ENCODE peak calls at places on chromosome X, in four cellular contexts. S is thoracic aorta, X is ureter, I is right atrium auricular region. Y is an unnamed sample.
A peak's percentile ranks its signal among the peaks of the same experiment; 100 is the strongest.

GRCh38 chrX:73563740-73564073 is 710 bp downstream of the CHIC1 start:
- DNase-seq in S (no peak), X (no peak), I (no peak), Y (peak; percentile 54)

GRCh38 chrX:145405012-145405411 is 157.7 kb downstream of the SPANXN1 start:
- DNase-seq in S (no peak), I (no peak), X (no peak), Y (peak; percentile 1)

GRCh38 chrX:30971761-30972603 is 82.9 kb upstream of the TAB3 start:
- DNase-seq in X (peak; percentile 44), S (no peak), I (no peak), Y (peak; percentile 23)

GRCh38 chrX:101117701-101118100 is 19.7 kb downstream of the CENPI start:
- DNase-seq in I (no peak), X (no peak), S (no peak), Y (no peak)

GRCh38 chrX:68190799-68191198 is 242.5 kb downstream of the OPHN1 start:
- DNase-seq in S (no peak), X (no peak), I (no peak), Y (no peak)

GRCh38 chrX:120604359-120604782 is 470 bp downstream of the MCTS1 start:
- DNase-seq in I (no peak), X (no peak), S (no peak), Y (peak; percentile 45)

GRCh38 chrX:39167791-39168190 is 366.5 kb downstream of the MID1IP1 start:
- DNase-seq in X (no peak), I (no peak), S (no peak), Y (no peak)

GRCh38 chrX:135484636-135485289 is 35.7 kb upstream of the INTS6L start:
- DNase-seq in I (no peak), S (no peak), X (no peak), Y (peak; percentile 46)

GRCh38 chrX:38999967-39000745 is 198.9 kb downstream of the MID1IP1 start:
- DNase-seq in S (no peak), X (no peak), I (no peak), Y (no peak)

GRCh38 chrX:109967151-109967550 is 35.8 kb upstream of the TMEM164 start:
- DNase-seq in X (no peak), I (no peak), S (no peak), Y (no peak)